ENCODE peak calls at places on chromosomes 2 and 18, in eight cellular contexts. One of them, this sample, is unnamed.

GRCh38 chr18:7221424-7222155 is 9.3 kb upstream of the LRRC30 start:
- DNase-seq in GM04504: peak
- DNase-seq in activated T-cell treated with anti-CD3 and anti-CD28 coated beads, Interleukin-2, amount 50 U/mL, for 24 hours: no peak
- DNase-seq in AG09309: peak
- DNase-seq in thoracic aorta: no peak
- DNase-seq in NCI-H345: peak
- DNase-seq in NCI-H2171: peak
- DNase-seq in stimulated activated CD4-positive, alpha-beta T cell treated with anti-CD3 and anti-CD28 coated beads, Interleukin-15, amount 100 ng/mL, for 24 hours: no peak
- DNase-seq in this sample: peak

GRCh38 chr2:16109821-16110310 is 169.5 kb downstream of the MYCN start:
- DNase-seq in NCI-H345: no peak
- DNase-seq in stimulated activated CD4-positive, alpha-beta T cell treated with anti-CD3 and anti-CD28 coated beads, Interleukin-15, amount 100 ng/mL, for 24 hours: no peak
- DNase-seq in NCI-H2171: no peak
- DNase-seq in activated T-cell treated with anti-CD3 and anti-CD28 coated beads, Interleukin-2, amount 50 U/mL, for 24 hours: no peak
- DNase-seq in thoracic aorta: no peak
- DNase-seq in AG09309: no peak
- DNase-seq in GM04504: no peak
- DNase-seq in this sample: no peak

GRCh38 chr2:168355779-168356178 is 100.3 kb upstream of the CERS6 start:
- DNase-seq in stimulated activated CD4-positive, alpha-beta T cell treated with anti-CD3 and anti-CD28 coated beads, Interleukin-15, amount 100 ng/mL, for 24 hours: no peak
- DNase-seq in GM04504: no peak
- DNase-seq in NCI-H345: no peak
- DNase-seq in activated T-cell treated with anti-CD3 and anti-CD28 coated beads, Interleukin-2, amount 50 U/mL, for 24 hours: no peak
- DNase-seq in NCI-H2171: no peak
- DNase-seq in AG09309: no peak
- DNase-seq in thoracic aorta: no peak
- DNase-seq in this sample: no peak

GRCh38 chr2:53859354-53860159 is at the start of gene GPR75:
- DNase-seq in thoracic aorta: no peak
- DNase-seq in GM04504: no peak
- DNase-seq in AG09309: no peak
- DNase-seq in activated T-cell treated with anti-CD3 and anti-CD28 coated beads, Interleukin-2, amount 50 U/mL, for 24 hours: no peak
- DNase-seq in NCI-H2171: no peak
- DNase-seq in stimulated activated CD4-positive, alpha-beta T cell treated with anti-CD3 and anti-CD28 coated beads, Interleukin-15, amount 100 ng/mL, for 24 hours: no peak
- DNase-seq in NCI-H345: no peak
- DNase-seq in this sample: peak

GRCh38 chr2:15481000-15481399 is 80.1 kb downstream of the NBAS start:
- DNase-seq in NCI-H2171: no peak
- DNase-seq in NCI-H345: no peak
- DNase-seq in thoracic aorta: no peak
- DNase-seq in AG09309: no peak
- DNase-seq in GM04504: no peak
- DNase-seq in activated T-cell treated with anti-CD3 and anti-CD28 coated beads, Interleukin-2, amount 50 U/mL, for 24 hours: no peak
- DNase-seq in stimulated activated CD4-positive, alpha-beta T cell treated with anti-CD3 and anti-CD28 coated beads, Interleukin-15, amount 100 ng/mL, for 24 hours: no peak
- DNase-seq in this sample: no peak

GRCh38 chr2:225512873-225513580 is 113.5 kb downstream of the NYAP2 start:
- DNase-seq in stimulated activated CD4-positive, alpha-beta T cell treated with anti-CD3 and anti-CD28 coated beads, Interleukin-15, amount 100 ng/mL, for 24 hours: no peak
- DNase-seq in activated T-cell treated with anti-CD3 and anti-CD28 coated beads, Interleukin-2, amount 50 U/mL, for 24 hours: no peak
- DNase-seq in AG09309: peak
- DNase-seq in NCI-H2171: no peak
- DNase-seq in GM04504: no peak
- DNase-seq in thoracic aorta: no peak
- DNase-seq in NCI-H345: no peak
- DNase-seq in this sample: no peak

GRCh38 chr2:200300650-200301314 is 5.7 kb upstream of the SPATS2L start:
- DNase-seq in activated T-cell treated with anti-CD3 and anti-CD28 coated beads, Interleukin-2, amount 50 U/mL, for 24 hours: no peak
- DNase-seq in NCI-H2171: no peak
- DNase-seq in AG09309: no peak
- DNase-seq in NCI-H345: peak
- DNase-seq in GM04504: no peak
- DNase-seq in stimulated activated CD4-positive, alpha-beta T cell treated with anti-CD3 and anti-CD28 coated beads, Interleukin-15, amount 100 ng/mL, for 24 hours: no peak
- DNase-seq in thoracic aorta: no peak
- DNase-seq in this sample: no peak

GRCh38 chr2:72330673-72331072 is 183.0 kb upstream of the CYP26B1 start:
- DNase-seq in NCI-H2171: no peak
- DNase-seq in thoracic aorta: no peak
- DNase-seq in GM04504: no peak
- DNase-seq in activated T-cell treated with anti-CD3 and anti-CD28 coated beads, Interleukin-2, amount 50 U/mL, for 24 hours: no peak
- DNase-seq in stimulated activated CD4-positive, alpha-beta T cell treated with anti-CD3 and anti-CD28 coated beads, Interleukin-15, amount 100 ng/mL, for 24 hours: no peak
- DNase-seq in AG09309: no peak
- DNase-seq in NCI-H345: peak
- DNase-seq in this sample: no peak

GRCh38 chr2:240615830-240616547 is 9.3 kb upstream of the GPR35 start:
- DNase-seq in NCI-H345: no peak
- DNase-seq in NCI-H2171: no peak
- DNase-seq in activated T-cell treated with anti-CD3 and anti-CD28 coated beads, Interleukin-2, amount 50 U/mL, for 24 hours: no peak
- DNase-seq in AG09309: no peak
- DNase-seq in stimulated activated CD4-positive, alpha-beta T cell treated with anti-CD3 and anti-CD28 coated beads, Interleukin-15, amount 100 ng/mL, for 24 hours: no peak
- DNase-seq in GM04504: no peak
- DNase-seq in thoracic aorta: no peak
- DNase-seq in this sample: no peak

GRCh38 chr2:174026122-174026845 is 61.1 kb upstream of the SP3 start:
- DNase-seq in thoracic aorta: no peak
- DNase-seq in AG09309: no peak
- DNase-seq in activated T-cell treated with anti-CD3 and anti-CD28 coated beads, Interleukin-2, amount 50 U/mL, for 24 hours: no peak
- DNase-seq in stimulated activated CD4-positive, alpha-beta T cell treated with anti-CD3 and anti-CD28 coated beads, Interleukin-15, amount 100 ng/mL, for 24 hours: no peak
- DNase-seq in NCI-H2171: no peak
- DNase-seq in GM04504: no peak
- DNase-seq in NCI-H345: no peak
- DNase-seq in this sample: no peak

GRCh38 chr2:42844901-42845685 is 52.7 kb upstream of the HAAO start:
- DNase-seq in AG09309: peak
- DNase-seq in NCI-H345: peak
- DNase-seq in activated T-cell treated with anti-CD3 and anti-CD28 coated beads, Interleukin-2, amount 50 U/mL, for 24 hours: no peak
- DNase-seq in GM04504: peak
- DNase-seq in NCI-H2171: no peak
- DNase-seq in stimulated activated CD4-positive, alpha-beta T cell treated with anti-CD3 and anti-CD28 coated beads, Interleukin-15, amount 100 ng/mL, for 24 hours: no peak
- DNase-seq in thoracic aorta: no peak
- DNase-seq in this sample: no peak

GRCh38 chr2:239903803-239904202 is 121.3 kb downstream of the NDUFA10 start:
- DNase-seq in activated T-cell treated with anti-CD3 and anti-CD28 coated beads, Interleukin-2, amount 50 U/mL, for 24 hours: no peak
- DNase-seq in AG09309: no peak
- DNase-seq in stimulated activated CD4-positive, alpha-beta T cell treated with anti-CD3 and anti-CD28 coated beads, Interleukin-15, amount 100 ng/mL, for 24 hours: no peak
- DNase-seq in NCI-H2171: no peak
- DNase-seq in GM04504: no peak
- DNase-seq in NCI-H345: no peak
- DNase-seq in thoracic aorta: no peak
- DNase-seq in this sample: no peak

GRCh38 chr2:142075826-142076225 is 55.0 kb downstream of the LRP1B start:
- DNase-seq in NCI-H2171: no peak
- DNase-seq in GM04504: no peak
- DNase-seq in thoracic aorta: no peak
- DNase-seq in NCI-H345: no peak
- DNase-seq in stimulated activated CD4-positive, alpha-beta T cell treated with anti-CD3 and anti-CD28 coated beads, Interleukin-15, amount 100 ng/mL, for 24 hours: no peak
- DNase-seq in activated T-cell treated with anti-CD3 and anti-CD28 coated beads, Interleukin-2, amount 50 U/mL, for 24 hours: no peak
- DNase-seq in AG09309: no peak
- DNase-seq in this sample: no peak

GRCh38 chr18:6884944-6885343 is 155.4 kb downstream of the ARHGAP28 start:
- DNase-seq in GM04504: no peak
- DNase-seq in NCI-H2171: no peak
- DNase-seq in activated T-cell treated with anti-CD3 and anti-CD28 coated beads, Interleukin-2, amount 50 U/mL, for 24 hours: no peak
- DNase-seq in NCI-H345: no peak
- DNase-seq in thoracic aorta: no peak
- DNase-seq in stimulated activated CD4-positive, alpha-beta T cell treated with anti-CD3 and anti-CD28 coated beads, Interleukin-15, amount 100 ng/mL, for 24 hours: no peak
- DNase-seq in AG09309: no peak
- DNase-seq in this sample: no peak

GRCh38 chr2:79375817-79376216 is 137.0 kb upstream of the CTNNA2 start:
- DNase-seq in thoracic aorta: no peak
- DNase-seq in NCI-H2171: no peak
- DNase-seq in activated T-cell treated with anti-CD3 and anti-CD28 coated beads, Interleukin-2, amount 50 U/mL, for 24 hours: no peak
- DNase-seq in GM04504: no peak
- DNase-seq in NCI-H345: no peak
- DNase-seq in stimulated activated CD4-positive, alpha-beta T cell treated with anti-CD3 and anti-CD28 coated beads, Interleukin-15, amount 100 ng/mL, for 24 hours: no peak
- DNase-seq in AG09309: no peak
- DNase-seq in this sample: no peak

GRCh38 chr2:181937473-181937872 is 45.9 kb downstream of the ITPRID2 start:
- DNase-seq in activated T-cell treated with anti-CD3 and anti-CD28 coated beads, Interleukin-2, amount 50 U/mL, for 24 hours: no peak
- DNase-seq in AG09309: peak
- DNase-seq in NCI-H345: no peak
- DNase-seq in thoracic aorta: no peak
- DNase-seq in GM04504: no peak
- DNase-seq in NCI-H2171: no peak
- DNase-seq in stimulated activated CD4-positive, alpha-beta T cell treated with anti-CD3 and anti-CD28 coated beads, Interleukin-15, amount 100 ng/mL, for 24 hours: no peak
- DNase-seq in this sample: peak

GRCh38 chr18:23324056-23324811 is 128.9 kb upstream of the RIOK3 start:
- DNase-seq in NCI-H2171: no peak
- DNase-seq in thoracic aorta: no peak
- DNase-seq in AG09309: no peak
- DNase-seq in NCI-H345: no peak
- DNase-seq in GM04504: no peak
- DNase-seq in stimulated activated CD4-positive, alpha-beta T cell treated with anti-CD3 and anti-CD28 coated beads, Interleukin-15, amount 100 ng/mL, for 24 hours: no peak
- DNase-seq in activated T-cell treated with anti-CD3 and anti-CD28 coated beads, Interleukin-2, amount 50 U/mL, for 24 hours: no peak
- DNase-seq in this sample: no peak

GRCh38 chr2:174027956-174028355 is 62.8 kb upstream of the SP3 start:
- DNase-seq in NCI-H2171: peak
- DNase-seq in NCI-H345: no peak
- DNase-seq in thoracic aorta: no peak
- DNase-seq in AG09309: no peak
- DNase-seq in activated T-cell treated with anti-CD3 and anti-CD28 coated beads, Interleukin-2, amount 50 U/mL, for 24 hours: no peak
- DNase-seq in stimulated activated CD4-positive, alpha-beta T cell treated with anti-CD3 and anti-CD28 coated beads, Interleukin-15, amount 100 ng/mL, for 24 hours: no peak
- DNase-seq in GM04504: no peak
- DNase-seq in this sample: no peak